ENCODE peak calls at places on chromosomes 3 and 15, in five cellular contexts. H is HepG2, U is SK-N-SH, M is GM12878, G is GM12891. D is an unnamed sample.

GRCh38 chr3:77816470-77816869 is 776.6 kb downstream of the ROBO2 start:
- DNase-seq in H (no peak), U (no peak), M (no peak), G (no peak), D (no peak)

GRCh38 chr15:25684521-25685215 is 178.5 kb downstream of the ATP10A start:
- DNase-seq in H (no peak), U (no peak), M (no peak), G (no peak), D (no peak)

GRCh38 chr15:30953731-30954378 is 37.6 kb downstream of the MTMR10 start:
- DNase-seq in H (no peak), U (no peak), M (no peak), G (no peak), D (no peak)

GRCh38 chr3:98733055-98733777 is 29.9 kb upstream of the ST3GAL6 start:
- DNase-seq in H (peak), U (peak), M (no peak), G (peak), D (peak)

GRCh38 chr3:171654809-171655208 is 155.5 kb downstream of the PLD1 start:
- DNase-seq in H (no peak), U (no peak), M (no peak), G (no peak), D (no peak)

GRCh38 chr3:53490131-53490474 is 4.3 kb upstream of the CACNA1D start:
- DNase-seq in H (no peak), U (no peak), M (no peak), G (no peak), D (no peak)

GRCh38 chr3:158766364-158766763 is 34.1 kb upstream of the RARRES1 start:
- DNase-seq in H (no peak), U (no peak), M (no peak), G (no peak), D (no peak)

GRCh38 chr3:24263069-24263668 is 231.5 kb downstream of the THRB start:
- DNase-seq in H (no peak), U (no peak), M (no peak), G (no peak), D (no peak)

GRCh38 chr3:119514637-119515036 is 16.3 kb downstream of the TIMMDC1 start:
- DNase-seq in H (no peak), U (no peak), M (no peak), G (no peak), D (no peak)

GRCh38 chr3:4684976-4685375 is 191.8 kb downstream of the ITPR1 start:
- DNase-seq in H (no peak), U (no peak), M (no peak), G (no peak), D (no peak)

GRCh38 chr3:107412376-107412775 is 35.1 kb downstream of the CCDC54 start:
- DNase-seq in H (no peak), U (no peak), M (no peak), G (no peak), D (no peak)

GRCh38 chr3:195466251-195466650 is 23.4 kb upstream of the ACAP2 start:
- DNase-seq in H (no peak), U (no peak), M (no peak), G (no peak), D (no peak)
- TF ChIP-seq TAF1 in H (no peak), U (no peak), M (no peak), G (no peak), D (no peak)

GRCh38 chr15:41567870-41568269 is 8.9 kb downstream of the TYRO3 start:
- DNase-seq in H (peak), U (no peak), M (no peak), G (no peak), D (no peak)
- TF ChIP-seq POLR2AphosphoS5 in H (no peak), U (no peak), M (no peak), G (no peak), D (no peak)

DNA sequence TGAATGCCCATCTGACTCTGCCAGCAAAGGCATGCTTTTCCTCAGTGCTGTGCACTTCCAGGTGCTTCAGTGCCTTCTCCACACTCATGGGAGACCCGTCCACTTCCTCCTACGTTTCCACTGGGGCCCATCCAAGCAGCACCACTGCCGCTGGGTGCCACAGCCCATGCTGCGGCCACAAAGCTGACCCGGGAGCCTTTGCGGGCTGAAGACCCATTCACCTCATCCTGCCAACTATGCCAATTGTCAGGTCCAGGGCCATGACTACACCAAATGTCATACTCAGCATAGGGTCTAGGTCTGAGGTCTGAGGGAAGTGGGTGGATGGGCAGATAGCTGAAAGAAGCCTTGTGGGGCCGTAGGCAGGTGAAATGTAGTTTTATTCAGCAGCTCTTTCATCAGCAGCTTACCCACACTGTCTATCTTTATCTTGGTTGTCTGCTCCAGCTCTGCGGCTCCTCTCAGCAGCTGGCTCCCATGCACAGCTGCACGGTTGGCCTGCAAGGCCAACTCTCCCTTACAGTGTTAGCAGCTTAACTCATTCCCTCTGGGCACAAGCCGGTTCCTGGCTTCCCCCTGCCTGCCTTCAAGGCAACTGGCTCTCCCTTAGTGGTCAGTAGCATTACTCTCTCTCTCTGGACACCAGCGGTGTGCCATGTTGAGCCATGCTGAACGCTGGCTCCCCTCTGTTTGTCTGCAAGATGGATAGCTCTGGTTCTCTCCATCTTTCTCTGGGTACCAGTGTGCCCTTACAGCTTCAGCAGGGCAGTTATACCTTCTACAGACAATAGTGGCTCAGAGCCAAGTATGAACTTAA is 63.7 kb upstream of the SIAH2 start:
- DNase-seq in H (no peak), U (no peak), M (no peak), G (no peak), D (no peak)
- TF ChIP-seq TAF1 in H (no peak), U (no peak), M (no peak), G (no peak), D (no peak)

DNA sequence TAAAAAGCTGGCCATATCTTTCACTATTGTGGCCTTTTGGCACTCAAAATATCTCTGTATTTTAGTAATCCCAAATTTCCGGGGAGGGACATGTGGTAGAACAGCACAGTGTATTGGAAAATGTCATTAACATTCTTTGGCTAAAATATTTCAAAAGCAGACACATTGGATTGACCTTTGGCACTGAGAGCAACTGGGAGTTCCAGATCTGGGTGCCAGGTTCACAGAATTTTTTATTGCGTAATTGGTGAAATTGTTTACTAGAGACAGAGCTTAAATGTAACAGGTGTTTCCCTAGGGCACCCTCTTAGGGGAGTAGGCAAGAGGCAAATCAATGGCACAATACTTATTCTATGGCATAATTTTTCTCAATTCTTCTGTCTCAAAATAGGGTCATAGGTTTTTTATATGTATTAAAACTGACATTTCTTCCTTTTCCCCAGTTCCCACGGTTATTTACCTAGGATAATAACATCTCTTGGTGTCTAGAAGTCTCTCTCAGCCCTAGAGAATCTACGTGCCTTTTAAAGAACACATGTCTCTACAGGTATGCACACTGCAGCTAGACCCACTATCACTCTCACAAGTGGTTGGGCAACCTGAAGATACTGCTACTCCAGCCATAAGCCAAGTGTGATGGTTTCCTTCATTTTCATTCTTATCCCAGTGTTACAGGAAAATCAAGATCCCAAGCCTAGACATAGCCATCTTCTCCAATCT is 10.6 kb downstream of the RBMS3 start:
- DNase-seq in H (peak), U (no peak), M (no peak), G (no peak), D (no peak)
- TF ChIP-seq POLR2AphosphoS5 in H (no peak), U (no peak), M (no peak), G (no peak), D (no peak)

DNA sequence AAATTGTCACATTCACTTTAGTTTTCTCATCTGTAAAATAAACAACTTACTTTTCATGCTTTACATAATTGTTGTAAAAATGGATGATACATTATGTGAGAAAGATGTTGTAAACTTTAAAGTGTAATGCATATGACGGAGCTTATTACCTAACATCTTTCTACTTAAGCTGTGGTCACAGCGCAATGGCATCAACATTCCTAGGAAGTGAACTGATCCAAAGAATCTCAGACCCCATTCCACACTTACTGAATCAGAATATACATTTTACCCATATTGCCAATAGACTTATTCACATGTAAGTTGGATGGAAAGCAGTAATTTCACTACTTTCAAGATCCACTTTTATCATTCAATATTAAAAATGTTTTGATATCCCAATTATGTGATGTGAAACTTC is 497.5 kb downstream of the FGF12 start:
- DNase-seq in H (no peak), U (no peak), M (no peak), G (no peak), D (no peak)
- TF ChIP-seq TAF1 in H (no peak), U (no peak), M (no peak), G (no peak), D (no peak)

GRCh38 chr3:180912304-180913226 is at the start of gene FXR1:
- DNase-seq in H (peak), U (peak), M (peak), G (peak), D (peak)
- TF ChIP-seq POLR2AphosphoS5 in H (peak), U (peak), M (peak), G (peak), D (peak)

GRCh38 chr15:37291920-37292319 is 191.6 kb upstream of the MEIS2 start:
- DNase-seq in H (no peak), U (no peak), M (no peak), G (no peak), D (no peak)

DNA sequence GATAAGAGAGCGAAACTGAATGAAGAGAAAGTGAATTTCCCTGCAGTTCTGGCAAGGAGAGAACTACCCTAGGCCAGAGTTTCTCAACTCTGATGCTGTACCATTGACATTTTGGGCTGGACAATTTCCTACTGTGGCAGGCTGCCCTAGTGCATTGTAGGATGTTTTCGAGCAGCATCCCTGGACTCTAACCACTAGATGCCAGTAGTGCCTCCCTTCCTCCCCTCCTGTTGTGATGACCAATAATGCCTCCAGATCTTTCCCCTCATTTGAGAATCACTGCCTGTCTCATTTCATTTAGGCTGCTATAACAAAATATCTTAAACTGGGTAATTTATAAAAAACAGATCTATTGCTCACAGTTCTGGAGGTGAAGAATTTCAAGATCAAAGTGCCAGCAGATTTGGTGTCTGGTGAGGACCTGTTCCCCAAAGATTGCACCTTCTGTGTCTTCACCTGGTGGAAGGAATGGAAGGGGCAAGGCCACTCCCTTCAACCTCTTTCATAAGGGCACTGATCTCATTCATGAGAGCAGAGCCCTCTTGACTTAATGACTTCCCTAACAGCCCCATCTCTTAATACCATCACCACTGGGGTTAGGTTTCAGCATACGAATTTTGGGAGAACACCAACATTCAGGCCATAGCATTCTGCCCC is 188.9 kb upstream of the MEIS2 start:
- DNase-seq in H (peak), U (peak), M (no peak), G (no peak), D (no peak)
- TF ChIP-seq TAF1 in H (no peak), U (no peak), M (no peak), G (no peak), D (no peak)

GRCh38 chr3:37764586-37764985 is 97.1 kb upstream of the CTDSPL start:
- DNase-seq in H (no peak), U (no peak), M (no peak), G (no peak), D (no peak)

GRCh38 chr3:37766797-37767776 is 94.6 kb upstream of the CTDSPL start:
- DNase-seq in H (no peak), U (peak), M (no peak), G (no peak), D (no peak)

GRCh38 chr3:37763338-37763737 is 98.3 kb upstream of the CTDSPL start:
- DNase-seq in H (no peak), U (no peak), M (no peak), G (no peak), D (no peak)

GRCh38 chr3:37766220-37766605 is 95.5 kb upstream of the CTDSPL start:
- DNase-seq in H (no peak), U (no peak), M (no peak), G (no peak), D (no peak)

GRCh38 chr3:37765591-37766219 is 96.0 kb upstream of the CTDSPL start:
- DNase-seq in H (no peak), U (peak), M (no peak), G (no peak), D (no peak)
- TF ChIP-seq POLR2AphosphoS5 in H (no peak), U (no peak), M (no peak), G (no peak), D (no peak)

GRCh38 chr3:139774570-139775302 is 97.0 kb upstream of the NMNAT3 start:
- DNase-seq in H (no peak), U (peak), M (no peak), G (no peak), D (no peak)
- TF ChIP-seq TAF1 in H (no peak), U (no peak), M (no peak), G (no peak), D (no peak)

D was measured in GM12892.